ENCODE peak calls at places on chromosomes 11 and 22, in eight cellular contexts. One of them, this sample, is unnamed.

GRCh38 chr22:42769574-42770447 is 49.1 kb upstream of the A4GALT start:
- DNase-seq in hippocampal formation: no peak
- DNase-seq in glutamatergic neuron: no peak
- DNase-seq in AG04450: peak; percentile 81
- DNase-seq in activated CD4-positive, alpha-beta T cell treated with anti-CD3 and anti-CD28 coated beads, Interleukin-2, amount 50 U/mL, for 48 hours: no peak
- DNase-seq in sigmoid colon: peak; percentile 85
- DNase-seq in cardiac fibroblast: peak; percentile 87
- DNase-seq in activated T-cell treated with anti-CD3 and anti-CD28 coated beads, Interleukin-2, amount 50 U/mL, for 48 hours: no peak
- DNase-seq in this sample: peak; percentile 61

GRCh38 chr11:10838083-10838482 is 19.8 kb downstream of the ZBED5 start:
- DNase-seq in hippocampal formation: no peak
- DNase-seq in glutamatergic neuron: no peak
- DNase-seq in AG04450: no peak
- DNase-seq in activated CD4-positive, alpha-beta T cell treated with anti-CD3 and anti-CD28 coated beads, Interleukin-2, amount 50 U/mL, for 48 hours: no peak
- DNase-seq in sigmoid colon: no peak
- DNase-seq in cardiac fibroblast: no peak
- DNase-seq in activated T-cell treated with anti-CD3 and anti-CD28 coated beads, Interleukin-2, amount 50 U/mL, for 48 hours: no peak
- DNase-seq in this sample: no peak

GRCh38 chr11:45374632-45375031 is 88.5 kb upstream of the SYT13 start:
- DNase-seq in hippocampal formation: no peak
- DNase-seq in glutamatergic neuron: no peak
- DNase-seq in AG04450: no peak
- DNase-seq in activated CD4-positive, alpha-beta T cell treated with anti-CD3 and anti-CD28 coated beads, Interleukin-2, amount 50 U/mL, for 48 hours: no peak
- DNase-seq in sigmoid colon: no peak
- DNase-seq in cardiac fibroblast: no peak
- DNase-seq in activated T-cell treated with anti-CD3 and anti-CD28 coated beads, Interleukin-2, amount 50 U/mL, for 48 hours: no peak
- DNase-seq in this sample: no peak

GRCh38 chr11:128195057-128195751 is 392.2 kb downstream of the ETS1 start:
- DNase-seq in hippocampal formation: no peak
- DNase-seq in glutamatergic neuron: no peak
- DNase-seq in AG04450: no peak
- DNase-seq in activated CD4-positive, alpha-beta T cell treated with anti-CD3 and anti-CD28 coated beads, Interleukin-2, amount 50 U/mL, for 48 hours: peak; percentile 49
- DNase-seq in sigmoid colon: no peak
- DNase-seq in cardiac fibroblast: peak; percentile 40
- DNase-seq in activated T-cell treated with anti-CD3 and anti-CD28 coated beads, Interleukin-2, amount 50 U/mL, for 48 hours: no peak
- DNase-seq in this sample: no peak

GRCh38 chr11:57777969-57778317 is 16.3 kb downstream of the CTNND1 start:
- DNase-seq in hippocampal formation: no peak
- DNase-seq in glutamatergic neuron: no peak
- DNase-seq in AG04450: no peak
- DNase-seq in activated CD4-positive, alpha-beta T cell treated with anti-CD3 and anti-CD28 coated beads, Interleukin-2, amount 50 U/mL, for 48 hours: no peak
- DNase-seq in sigmoid colon: no peak
- DNase-seq in cardiac fibroblast: peak; percentile 60
- DNase-seq in activated T-cell treated with anti-CD3 and anti-CD28 coated beads, Interleukin-2, amount 50 U/mL, for 48 hours: no peak
- DNase-seq in this sample: peak; percentile 44

GRCh38 chr11:132300283-132300682 is 929.9 kb downstream of the NTM start:
- DNase-seq in hippocampal formation: no peak
- DNase-seq in glutamatergic neuron: peak; percentile 48
- DNase-seq in AG04450: no peak
- DNase-seq in activated CD4-positive, alpha-beta T cell treated with anti-CD3 and anti-CD28 coated beads, Interleukin-2, amount 50 U/mL, for 48 hours: no peak
- DNase-seq in sigmoid colon: no peak
- DNase-seq in cardiac fibroblast: peak; percentile 20
- DNase-seq in activated T-cell treated with anti-CD3 and anti-CD28 coated beads, Interleukin-2, amount 50 U/mL, for 48 hours: no peak
- DNase-seq in this sample: no peak

GRCh38 chr11:93122535-93122934 is 75.3 kb downstream of the SLC36A4 start:
- DNase-seq in hippocampal formation: no peak
- DNase-seq in glutamatergic neuron: no peak
- DNase-seq in AG04450: no peak
- DNase-seq in activated CD4-positive, alpha-beta T cell treated with anti-CD3 and anti-CD28 coated beads, Interleukin-2, amount 50 U/mL, for 48 hours: no peak
- DNase-seq in sigmoid colon: no peak
- DNase-seq in cardiac fibroblast: no peak
- DNase-seq in activated T-cell treated with anti-CD3 and anti-CD28 coated beads, Interleukin-2, amount 50 U/mL, for 48 hours: no peak
- DNase-seq in this sample: no peak

GRCh38 chr22:39589880-39590279 is 19.3 kb downstream of the CACNA1I start:
- DNase-seq in hippocampal formation: peak; percentile 5
- DNase-seq in glutamatergic neuron: no peak
- DNase-seq in AG04450: no peak
- DNase-seq in activated CD4-positive, alpha-beta T cell treated with anti-CD3 and anti-CD28 coated beads, Interleukin-2, amount 50 U/mL, for 48 hours: no peak
- DNase-seq in sigmoid colon: no peak
- DNase-seq in cardiac fibroblast: no peak
- DNase-seq in activated T-cell treated with anti-CD3 and anti-CD28 coated beads, Interleukin-2, amount 50 U/mL, for 48 hours: no peak
- DNase-seq in this sample: no peak

GRCh38 chr22:38652858-38653257 is 3.3 kb downstream of the FAM227A start:
- DNase-seq in hippocampal formation: no peak
- DNase-seq in glutamatergic neuron: no peak
- DNase-seq in AG04450: no peak
- DNase-seq in activated CD4-positive, alpha-beta T cell treated with anti-CD3 and anti-CD28 coated beads, Interleukin-2, amount 50 U/mL, for 48 hours: no peak
- DNase-seq in sigmoid colon: no peak
- DNase-seq in cardiac fibroblast: no peak
- DNase-seq in activated T-cell treated with anti-CD3 and anti-CD28 coated beads, Interleukin-2, amount 50 U/mL, for 48 hours: no peak
- DNase-seq in this sample: no peak

GRCh38 chr22:49046546-49047305 is 780.9 kb downstream of the BRD1 start:
- DNase-seq in hippocampal formation: peak; percentile 40
- DNase-seq in glutamatergic neuron: no peak
- DNase-seq in AG04450: no peak
- DNase-seq in activated CD4-positive, alpha-beta T cell treated with anti-CD3 and anti-CD28 coated beads, Interleukin-2, amount 50 U/mL, for 48 hours: peak; percentile 50
- DNase-seq in sigmoid colon: no peak
- DNase-seq in cardiac fibroblast: no peak
- DNase-seq in activated T-cell treated with anti-CD3 and anti-CD28 coated beads, Interleukin-2, amount 50 U/mL, for 48 hours: peak; percentile 64
- DNase-seq in this sample: no peak

GRCh38 chr11:27025957-27026356 is 14.7 kb upstream of the BBOX1 start:
- DNase-seq in hippocampal formation: no peak
- DNase-seq in glutamatergic neuron: no peak
- DNase-seq in AG04450: no peak
- DNase-seq in activated CD4-positive, alpha-beta T cell treated with anti-CD3 and anti-CD28 coated beads, Interleukin-2, amount 50 U/mL, for 48 hours: no peak
- DNase-seq in sigmoid colon: no peak
- DNase-seq in cardiac fibroblast: no peak
- DNase-seq in activated T-cell treated with anti-CD3 and anti-CD28 coated beads, Interleukin-2, amount 50 U/mL, for 48 hours: no peak
- DNase-seq in this sample: no peak

GRCh38 chr11:62497132-62497915 is 49.3 kb downstream of the AHNAK start:
- DNase-seq in hippocampal formation: peak; percentile 47
- DNase-seq in glutamatergic neuron: no peak
- DNase-seq in AG04450: no peak
- DNase-seq in activated CD4-positive, alpha-beta T cell treated with anti-CD3 and anti-CD28 coated beads, Interleukin-2, amount 50 U/mL, for 48 hours: peak; percentile 19
- DNase-seq in sigmoid colon: no peak
- DNase-seq in cardiac fibroblast: peak; percentile 75
- DNase-seq in activated T-cell treated with anti-CD3 and anti-CD28 coated beads, Interleukin-2, amount 50 U/mL, for 48 hours: peak; percentile 30
- DNase-seq in this sample: peak; percentile 30

GRCh38 chr11:19259487-19260345 is 19.0 kb upstream of the E2F8 start:
- DNase-seq in hippocampal formation: peak; percentile 65
- DNase-seq in glutamatergic neuron: peak; percentile 83
- DNase-seq in AG04450: peak; percentile 26
- DNase-seq in activated CD4-positive, alpha-beta T cell treated with anti-CD3 and anti-CD28 coated beads, Interleukin-2, amount 50 U/mL, for 48 hours: peak; percentile 78
- DNase-seq in sigmoid colon: no peak
- DNase-seq in cardiac fibroblast: peak; percentile 74
- DNase-seq in activated T-cell treated with anti-CD3 and anti-CD28 coated beads, Interleukin-2, amount 50 U/mL, for 48 hours: peak; percentile 80
- DNase-seq in this sample: peak; percentile 32

GRCh38 chr11:76263657-76264056 is 57.4 kb upstream of the WNT11 start:
- DNase-seq in hippocampal formation: peak; percentile 20
- DNase-seq in glutamatergic neuron: no peak
- DNase-seq in AG04450: no peak
- DNase-seq in activated CD4-positive, alpha-beta T cell treated with anti-CD3 and anti-CD28 coated beads, Interleukin-2, amount 50 U/mL, for 48 hours: no peak
- DNase-seq in sigmoid colon: no peak
- DNase-seq in cardiac fibroblast: no peak
- DNase-seq in activated T-cell treated with anti-CD3 and anti-CD28 coated beads, Interleukin-2, amount 50 U/mL, for 48 hours: no peak
- DNase-seq in this sample: no peak

GRCh38 chr11:43579171-43579918 is 101.2 kb upstream of the HSD17B12 start:
- DNase-seq in hippocampal formation: no peak
- DNase-seq in glutamatergic neuron: peak; percentile 78
- DNase-seq in AG04450: no peak
- DNase-seq in activated CD4-positive, alpha-beta T cell treated with anti-CD3 and anti-CD28 coated beads, Interleukin-2, amount 50 U/mL, for 48 hours: peak; percentile 65
- DNase-seq in sigmoid colon: no peak
- DNase-seq in cardiac fibroblast: peak; percentile 44
- DNase-seq in activated T-cell treated with anti-CD3 and anti-CD28 coated beads, Interleukin-2, amount 50 U/mL, for 48 hours: peak; percentile 74
- DNase-seq in this sample: no peak

GRCh38 chr22:35749808-35750207 is 32.1 kb downstream of the APOL5 start:
- DNase-seq in hippocampal formation: no peak
- DNase-seq in glutamatergic neuron: no peak
- DNase-seq in AG04450: no peak
- DNase-seq in activated CD4-positive, alpha-beta T cell treated with anti-CD3 and anti-CD28 coated beads, Interleukin-2, amount 50 U/mL, for 48 hours: no peak
- DNase-seq in sigmoid colon: no peak
- DNase-seq in cardiac fibroblast: no peak
- DNase-seq in activated T-cell treated with anti-CD3 and anti-CD28 coated beads, Interleukin-2, amount 50 U/mL, for 48 hours: no peak
- DNase-seq in this sample: no peak

GRCh38 chr11:45995342-45995734 is 72.9 kb downstream of the LARGE2 start:
- DNase-seq in hippocampal formation: no peak
- DNase-seq in glutamatergic neuron: no peak
- DNase-seq in AG04450: no peak
- DNase-seq in activated CD4-positive, alpha-beta T cell treated with anti-CD3 and anti-CD28 coated beads, Interleukin-2, amount 50 U/mL, for 48 hours: no peak
- DNase-seq in sigmoid colon: no peak
- DNase-seq in cardiac fibroblast: no peak
- DNase-seq in activated T-cell treated with anti-CD3 and anti-CD28 coated beads, Interleukin-2, amount 50 U/mL, for 48 hours: no peak
- DNase-seq in this sample: no peak

GRCh38 chr22:26927841-26928240 is 270.5 kb downstream of the MIAT start:
- DNase-seq in hippocampal formation: no peak
- DNase-seq in glutamatergic neuron: no peak
- DNase-seq in AG04450: no peak
- DNase-seq in activated CD4-positive, alpha-beta T cell treated with anti-CD3 and anti-CD28 coated beads, Interleukin-2, amount 50 U/mL, for 48 hours: no peak
- DNase-seq in sigmoid colon: no peak
- DNase-seq in cardiac fibroblast: no peak
- DNase-seq in activated T-cell treated with anti-CD3 and anti-CD28 coated beads, Interleukin-2, amount 50 U/mL, for 48 hours: no peak
- DNase-seq in this sample: no peak

GRCh38 chr11:22177186-22177585 is 15.7 kb upstream of the ANO5 start:
- DNase-seq in hippocampal formation: no peak
- DNase-seq in glutamatergic neuron: no peak
- DNase-seq in AG04450: no peak
- DNase-seq in activated CD4-positive, alpha-beta T cell treated with anti-CD3 and anti-CD28 coated beads, Interleukin-2, amount 50 U/mL, for 48 hours: no peak
- DNase-seq in sigmoid colon: no peak
- DNase-seq in cardiac fibroblast: no peak
- DNase-seq in activated T-cell treated with anti-CD3 and anti-CD28 coated beads, Interleukin-2, amount 50 U/mL, for 48 hours: no peak
- DNase-seq in this sample: no peak

This sample was measured in prostate gland.